ENCODE peak calls at places on chromosomes 7 and 10, in ten cellular contexts. One of them, this sample, is unnamed.

GRCh38 chr7:144534196-144534595 is 130.7 kb upstream of the NOBOX start:
- DNase-seq in AG10803: no peak
- DNase-seq in LHCN-M2: no peak
- DNase-seq in left lung: no peak
- DNase-seq in AG04450: no peak
- DNase-seq in stimulated activated CD4-positive, alpha-beta T cell treated with anti-CD3 and anti-CD28 coated beads, Interleukin-4, amount 100 ng/mL, for 48 hours: no peak
- DNase-seq in GDM1: no peak
- DNase-seq in mesenteric fat pad: no peak
- DNase-seq in LoVo: no peak
- DNase-seq in endothelial cell: no peak
- DNase-seq in this sample: no peak

GRCh38 chr7:151795168-151795754 is 81.7 kb downstream of the PRKAG2 start:
- DNase-seq in AG10803: no peak
- DNase-seq in stimulated activated CD4-positive, alpha-beta T cell treated with anti-CD3 and anti-CD28 coated beads, Interleukin-4, amount 100 ng/mL, for 48 hours: peak
- DNase-seq in mesenteric fat pad: no peak
- DNase-seq in LHCN-M2: no peak
- DNase-seq in endothelial cell: no peak
- DNase-seq in AG04450: no peak
- DNase-seq in LoVo: no peak
- DNase-seq in GDM1: no peak
- DNase-seq in left lung: peak
- DNase-seq in this sample: no peak

GRCh38 chr10:21526184-21526951 is 886 bp upstream of the SKIDA1 start:
- DNase-seq in LHCN-M2: peak
- DNase-seq in LoVo: peak
- DNase-seq in GDM1: peak
- DNase-seq in mesenteric fat pad: peak
- DNase-seq in AG04450: no peak
- DNase-seq in left lung: peak
- DNase-seq in AG10803: peak
- DNase-seq in stimulated activated CD4-positive, alpha-beta T cell treated with anti-CD3 and anti-CD28 coated beads, Interleukin-4, amount 100 ng/mL, for 48 hours: peak
- DNase-seq in endothelial cell: peak
- DNase-seq in this sample: peak

GRCh38 chr7:98251251-98251843 is 685 bp downstream of the TECPR1 start:
- DNase-seq in endothelial cell: no peak
- DNase-seq in AG10803: no peak
- DNase-seq in LHCN-M2: peak
- DNase-seq in GDM1: no peak
- DNase-seq in left lung: peak
- DNase-seq in LoVo: peak
- DNase-seq in stimulated activated CD4-positive, alpha-beta T cell treated with anti-CD3 and anti-CD28 coated beads, Interleukin-4, amount 100 ng/mL, for 48 hours: peak
- DNase-seq in mesenteric fat pad: no peak
- DNase-seq in AG04450: no peak
- DNase-seq in this sample: peak

GRCh38 chr7:103988468-103989199 is 824 bp downstream of the RELN start:
- DNase-seq in AG04450: no peak
- DNase-seq in endothelial cell: peak
- DNase-seq in LoVo: no peak
- DNase-seq in GDM1: no peak
- DNase-seq in mesenteric fat pad: no peak
- DNase-seq in left lung: peak
- DNase-seq in LHCN-M2: no peak
- DNase-seq in AG10803: no peak
- DNase-seq in stimulated activated CD4-positive, alpha-beta T cell treated with anti-CD3 and anti-CD28 coated beads, Interleukin-4, amount 100 ng/mL, for 48 hours: no peak
- DNase-seq in this sample: no peak

GRCh38 chr7:37893359-37893758 is 23.3 kb downstream of the SFRP4 start:
- DNase-seq in mesenteric fat pad: no peak
- DNase-seq in AG10803: no peak
- DNase-seq in AG04450: no peak
- DNase-seq in left lung: no peak
- DNase-seq in GDM1: no peak
- DNase-seq in LHCN-M2: no peak
- DNase-seq in endothelial cell: no peak
- DNase-seq in LoVo: no peak
- DNase-seq in stimulated activated CD4-positive, alpha-beta T cell treated with anti-CD3 and anti-CD28 coated beads, Interleukin-4, amount 100 ng/mL, for 48 hours: no peak
- DNase-seq in this sample: no peak

GRCh38 chr7:95420996-95421846 is 13.6 kb downstream of the PON2 start:
- DNase-seq in mesenteric fat pad: no peak
- DNase-seq in AG04450: peak
- DNase-seq in GDM1: no peak
- DNase-seq in LHCN-M2: no peak
- DNase-seq in LoVo: no peak
- DNase-seq in AG10803: peak
- DNase-seq in stimulated activated CD4-positive, alpha-beta T cell treated with anti-CD3 and anti-CD28 coated beads, Interleukin-4, amount 100 ng/mL, for 48 hours: no peak
- DNase-seq in endothelial cell: no peak
- DNase-seq in left lung: no peak
- DNase-seq in this sample: no peak

GRCh38 chr10:79238606-79239005 is 108.7 kb upstream of the PPIF start:
- DNase-seq in left lung: no peak
- DNase-seq in LHCN-M2: no peak
- DNase-seq in LoVo: no peak
- DNase-seq in AG04450: no peak
- DNase-seq in stimulated activated CD4-positive, alpha-beta T cell treated with anti-CD3 and anti-CD28 coated beads, Interleukin-4, amount 100 ng/mL, for 48 hours: no peak
- DNase-seq in AG10803: no peak
- DNase-seq in mesenteric fat pad: no peak
- DNase-seq in GDM1: no peak
- DNase-seq in endothelial cell: no peak
- DNase-seq in this sample: no peak

GRCh38 chr7:27520828-27521790 is 141.6 kb downstream of the HIBADH start:
- DNase-seq in LoVo: no peak
- DNase-seq in LHCN-M2: peak
- DNase-seq in left lung: no peak
- DNase-seq in endothelial cell: no peak
- DNase-seq in AG04450: peak
- DNase-seq in AG10803: peak
- DNase-seq in stimulated activated CD4-positive, alpha-beta T cell treated with anti-CD3 and anti-CD28 coated beads, Interleukin-4, amount 100 ng/mL, for 48 hours: no peak
- DNase-seq in GDM1: no peak
- DNase-seq in mesenteric fat pad: no peak
- DNase-seq in this sample: no peak

GRCh38 chr7:149097088-149097487 is 6.6 kb upstream of the ZNF786 start:
- DNase-seq in endothelial cell: no peak
- DNase-seq in left lung: no peak
- DNase-seq in mesenteric fat pad: no peak
- DNase-seq in stimulated activated CD4-positive, alpha-beta T cell treated with anti-CD3 and anti-CD28 coated beads, Interleukin-4, amount 100 ng/mL, for 48 hours: no peak
- DNase-seq in AG10803: peak
- DNase-seq in GDM1: no peak
- DNase-seq in AG04450: no peak
- DNase-seq in LHCN-M2: no peak
- DNase-seq in LoVo: no peak
- DNase-seq in this sample: no peak

GRCh38 chr10:132613566-132614348 is 76.2 kb downstream of the INPP5A start:
- DNase-seq in AG04450: no peak
- DNase-seq in stimulated activated CD4-positive, alpha-beta T cell treated with anti-CD3 and anti-CD28 coated beads, Interleukin-4, amount 100 ng/mL, for 48 hours: no peak
- DNase-seq in LoVo: no peak
- DNase-seq in mesenteric fat pad: peak
- DNase-seq in GDM1: no peak
- DNase-seq in left lung: peak
- DNase-seq in endothelial cell: no peak
- DNase-seq in AG10803: no peak
- DNase-seq in LHCN-M2: no peak
- DNase-seq in this sample: peak

GRCh38 chr7:47664650-47665049 is 82.7 kb upstream of the TNS3 start:
- DNase-seq in GDM1: no peak
- DNase-seq in stimulated activated CD4-positive, alpha-beta T cell treated with anti-CD3 and anti-CD28 coated beads, Interleukin-4, amount 100 ng/mL, for 48 hours: no peak
- DNase-seq in mesenteric fat pad: no peak
- DNase-seq in AG10803: no peak
- DNase-seq in LHCN-M2: no peak
- DNase-seq in AG04450: no peak
- DNase-seq in LoVo: no peak
- DNase-seq in endothelial cell: no peak
- DNase-seq in left lung: no peak
- DNase-seq in this sample: no peak

GRCh38 chr7:155188821-155189599 is 108.7 kb upstream of the INSIG1 start:
- DNase-seq in LoVo: no peak
- DNase-seq in AG10803: peak
- DNase-seq in mesenteric fat pad: peak
- DNase-seq in stimulated activated CD4-positive, alpha-beta T cell treated with anti-CD3 and anti-CD28 coated beads, Interleukin-4, amount 100 ng/mL, for 48 hours: no peak
- DNase-seq in LHCN-M2: peak
- DNase-seq in GDM1: no peak
- DNase-seq in endothelial cell: no peak
- DNase-seq in AG04450: peak
- DNase-seq in left lung: no peak
- DNase-seq in this sample: no peak

GRCh38 chr10:20970708-20971107 is 73.6 kb upstream of the NEBL start:
- DNase-seq in LHCN-M2: no peak
- DNase-seq in left lung: no peak
- DNase-seq in LoVo: no peak
- DNase-seq in AG10803: no peak
- DNase-seq in AG04450: no peak
- DNase-seq in mesenteric fat pad: no peak
- DNase-seq in GDM1: no peak
- DNase-seq in endothelial cell: no peak
- DNase-seq in stimulated activated CD4-positive, alpha-beta T cell treated with anti-CD3 and anti-CD28 coated beads, Interleukin-4, amount 100 ng/mL, for 48 hours: no peak
- DNase-seq in this sample: peak

GRCh38 chr10:117360016-117360415 is 15.2 kb downstream of the PDZD8 start:
- DNase-seq in LoVo: peak
- DNase-seq in stimulated activated CD4-positive, alpha-beta T cell treated with anti-CD3 and anti-CD28 coated beads, Interleukin-4, amount 100 ng/mL, for 48 hours: no peak
- DNase-seq in AG04450: no peak
- DNase-seq in LHCN-M2: peak
- DNase-seq in GDM1: no peak
- DNase-seq in left lung: no peak
- DNase-seq in AG10803: no peak
- DNase-seq in mesenteric fat pad: no peak
- DNase-seq in endothelial cell: no peak
- DNase-seq in this sample: no peak

GRCh38 chr10:77859865-77860282 is 66.7 kb downstream of the DLG5 start:
- DNase-seq in GDM1: no peak
- DNase-seq in stimulated activated CD4-positive, alpha-beta T cell treated with anti-CD3 and anti-CD28 coated beads, Interleukin-4, amount 100 ng/mL, for 48 hours: no peak
- DNase-seq in mesenteric fat pad: no peak
- DNase-seq in endothelial cell: no peak
- DNase-seq in left lung: no peak
- DNase-seq in LHCN-M2: no peak
- DNase-seq in AG10803: no peak
- DNase-seq in LoVo: no peak
- DNase-seq in AG04450: no peak
- DNase-seq in this sample: no peak

GRCh38 chr10:131981429-131982184 is at the start of gene BNIP3:
- DNase-seq in AG10803: peak
- DNase-seq in AG04450: peak
- DNase-seq in left lung: peak
- DNase-seq in endothelial cell: peak
- DNase-seq in GDM1: peak
- DNase-seq in mesenteric fat pad: peak
- DNase-seq in LHCN-M2: peak
- DNase-seq in stimulated activated CD4-positive, alpha-beta T cell treated with anti-CD3 and anti-CD28 coated beads, Interleukin-4, amount 100 ng/mL, for 48 hours: peak
- DNase-seq in LoVo: peak
- DNase-seq in this sample: peak

GRCh38 chr10:119030421-119031250 is 1.1 kb downstream of the NANOS1 start:
- DNase-seq in endothelial cell: peak
- DNase-seq in GDM1: no peak
- DNase-seq in stimulated activated CD4-positive, alpha-beta T cell treated with anti-CD3 and anti-CD28 coated beads, Interleukin-4, amount 100 ng/mL, for 48 hours: peak
- DNase-seq in AG04450: no peak
- DNase-seq in left lung: peak
- DNase-seq in LHCN-M2: no peak
- DNase-seq in AG10803: peak
- DNase-seq in mesenteric fat pad: no peak
- DNase-seq in LoVo: peak
- DNase-seq in this sample: peak

GRCh38 chr7:20482071-20482470 is 133.4 kb upstream of the ABCB5 start:
- DNase-seq in LoVo: no peak
- DNase-seq in LHCN-M2: peak
- DNase-seq in AG04450: no peak
- DNase-seq in stimulated activated CD4-positive, alpha-beta T cell treated with anti-CD3 and anti-CD28 coated beads, Interleukin-4, amount 100 ng/mL, for 48 hours: no peak
- DNase-seq in GDM1: no peak
- DNase-seq in endothelial cell: no peak
- DNase-seq in left lung: no peak
- DNase-seq in mesenteric fat pad: no peak
- DNase-seq in AG10803: no peak
- DNase-seq in this sample: no peak

GRCh38 chr10:75708060-75708459 is 276.6 kb downstream of the LRMDA start:
- DNase-seq in stimulated activated CD4-positive, alpha-beta T cell treated with anti-CD3 and anti-CD28 coated beads, Interleukin-4, amount 100 ng/mL, for 48 hours: no peak
- DNase-seq in left lung: no peak
- DNase-seq in LHCN-M2: no peak
- DNase-seq in mesenteric fat pad: no peak
- DNase-seq in AG04450: no peak
- DNase-seq in AG10803: no peak
- DNase-seq in endothelial cell: no peak
- DNase-seq in GDM1: no peak
- DNase-seq in LoVo: no peak
- DNase-seq in this sample: no peak

GRCh38 chr7:151755131-151755787 is 121.7 kb downstream of the PRKAG2 start:
- DNase-seq in LHCN-M2: peak
- DNase-seq in left lung: no peak
- DNase-seq in AG04450: peak
- DNase-seq in LoVo: no peak
- DNase-seq in stimulated activated CD4-positive, alpha-beta T cell treated with anti-CD3 and anti-CD28 coated beads, Interleukin-4, amount 100 ng/mL, for 48 hours: no peak
- DNase-seq in AG10803: peak
- DNase-seq in GDM1: no peak
- DNase-seq in mesenteric fat pad: no peak
- DNase-seq in endothelial cell: no peak
- DNase-seq in this sample: no peak

GRCh38 chr7:74203157-74203556 is 6.6 kb upstream of the LAT2 start:
- DNase-seq in left lung: no peak
- DNase-seq in stimulated activated CD4-positive, alpha-beta T cell treated with anti-CD3 and anti-CD28 coated beads, Interleukin-4, amount 100 ng/mL, for 48 hours: no peak
- DNase-seq in mesenteric fat pad: no peak
- DNase-seq in AG10803: peak
- DNase-seq in LHCN-M2: peak
- DNase-seq in AG04450: no peak
- DNase-seq in GDM1: peak
- DNase-seq in endothelial cell: peak
- DNase-seq in LoVo: no peak
- DNase-seq in this sample: peak

GRCh38 chr7:39517240-39517639 is 49.0 kb upstream of the YAE1 start:
- DNase-seq in left lung: no peak
- DNase-seq in LoVo: no peak
- DNase-seq in AG10803: no peak
- DNase-seq in stimulated activated CD4-positive, alpha-beta T cell treated with anti-CD3 and anti-CD28 coated beads, Interleukin-4, amount 100 ng/mL, for 48 hours: no peak
- DNase-seq in endothelial cell: no peak
- DNase-seq in LHCN-M2: no peak
- DNase-seq in AG04450: no peak
- DNase-seq in GDM1: no peak
- DNase-seq in mesenteric fat pad: no peak
- DNase-seq in this sample: no peak

GRCh38 chr7:70380315-70381027 is 751.5 kb upstream of the GALNT17 start:
- DNase-seq in AG04450: no peak
- DNase-seq in LoVo: no peak
- DNase-seq in left lung: no peak
- DNase-seq in endothelial cell: no peak
- DNase-seq in GDM1: no peak
- DNase-seq in mesenteric fat pad: no peak
- DNase-seq in LHCN-M2: no peak
- DNase-seq in AG10803: peak
- DNase-seq in stimulated activated CD4-positive, alpha-beta T cell treated with anti-CD3 and anti-CD28 coated beads, Interleukin-4, amount 100 ng/mL, for 48 hours: no peak
- DNase-seq in this sample: no peak

GRCh38 chr7:80463272-80463920 is 48.5 kb downstream of the GNAT3 start:
- DNase-seq in endothelial cell: no peak
- DNase-seq in LoVo: no peak
- DNase-seq in AG10803: peak
- DNase-seq in GDM1: no peak
- DNase-seq in mesenteric fat pad: no peak
- DNase-seq in AG04450: no peak
- DNase-seq in stimulated activated CD4-positive, alpha-beta T cell treated with anti-CD3 and anti-CD28 coated beads, Interleukin-4, amount 100 ng/mL, for 48 hours: no peak
- DNase-seq in LHCN-M2: no peak
- DNase-seq in left lung: no peak
- DNase-seq in this sample: no peak

GRCh38 chr10:123855013-123855684 is 36.5 kb downstream of the CPXM2 start:
- DNase-seq in AG10803: peak
- DNase-seq in left lung: no peak
- DNase-seq in endothelial cell: no peak
- DNase-seq in GDM1: no peak
- DNase-seq in stimulated activated CD4-positive, alpha-beta T cell treated with anti-CD3 and anti-CD28 coated beads, Interleukin-4, amount 100 ng/mL, for 48 hours: no peak
- DNase-seq in AG04450: no peak
- DNase-seq in LoVo: no peak
- DNase-seq in LHCN-M2: no peak
- DNase-seq in mesenteric fat pad: no peak
- DNase-seq in this sample: no peak

GRCh38 chr10:61897671-61898434 is 3.6 kb upstream of the ARID5B start:
- DNase-seq in mesenteric fat pad: no peak
- DNase-seq in LoVo: peak
- DNase-seq in AG04450: no peak
- DNase-seq in stimulated activated CD4-positive, alpha-beta T cell treated with anti-CD3 and anti-CD28 coated beads, Interleukin-4, amount 100 ng/mL, for 48 hours: no peak
- DNase-seq in GDM1: no peak
- DNase-seq in LHCN-M2: peak
- DNase-seq in AG10803: peak
- DNase-seq in endothelial cell: peak
- DNase-seq in left lung: no peak
- DNase-seq in this sample: peak

GRCh38 chr7:13990319-13990983 is 985 bp upstream of the ETV1 start:
- DNase-seq in stimulated activated CD4-positive, alpha-beta T cell treated with anti-CD3 and anti-CD28 coated beads, Interleukin-4, amount 100 ng/mL, for 48 hours: peak
- DNase-seq in endothelial cell: peak
- DNase-seq in LoVo: peak
- DNase-seq in mesenteric fat pad: no peak
- DNase-seq in left lung: peak
- DNase-seq in GDM1: no peak
- DNase-seq in AG10803: peak
- DNase-seq in AG04450: no peak
- DNase-seq in LHCN-M2: peak
- DNase-seq in this sample: no peak